ENCODE peak calls at places on chromosome 10, in seven cellular contexts. One of them, this sample, is unnamed.

GRCh38 chr10:113555751-113556150 is 2.9 kb downstream of the HABP2 start:
- DNase-seq in non-pigmented ciliary epithelial cell: no peak
- DNase-seq in kidney tubule cell: no peak
- DNase-seq in Right ventricle myocardium superior: no peak
- DNase-seq in ELR: no peak
- DNase-seq in G401: no peak
- DNase-seq in NCI-H2029: no peak
- DNase-seq in this sample: no peak

GRCh38 chr10:17026686-17027485 is 102.7 kb downstream of the CUBN start:
- DNase-seq in non-pigmented ciliary epithelial cell: no peak
- DNase-seq in kidney tubule cell: no peak
- DNase-seq in Right ventricle myocardium superior: no peak
- DNase-seq in ELR: peak; percentile 92
- DNase-seq in G401: no peak
- DNase-seq in NCI-H2029: no peak
- DNase-seq in this sample: no peak

GRCh38 chr10:104049497-104050250 is 36.0 kb downstream of the COL17A1 start:
- DNase-seq in non-pigmented ciliary epithelial cell: no peak
- DNase-seq in kidney tubule cell: peak; percentile 82
- DNase-seq in Right ventricle myocardium superior: no peak
- DNase-seq in ELR: peak; percentile 88
- DNase-seq in G401: no peak
- DNase-seq in NCI-H2029: no peak
- DNase-seq in this sample: no peak

GRCh38 chr10:16948335-16948734 is 131.1 kb upstream of the RSU1 start:
- DNase-seq in non-pigmented ciliary epithelial cell: no peak
- DNase-seq in kidney tubule cell: no peak
- DNase-seq in Right ventricle myocardium superior: no peak
- DNase-seq in ELR: no peak
- DNase-seq in G401: no peak
- DNase-seq in NCI-H2029: no peak
- DNase-seq in this sample: no peak

GRCh38 chr10:132522521-132523411 is 14.8 kb upstream of the INPP5A start:
- DNase-seq in non-pigmented ciliary epithelial cell: no peak
- DNase-seq in kidney tubule cell: no peak
- DNase-seq in Right ventricle myocardium superior: peak; percentile 20
- DNase-seq in ELR: no peak
- DNase-seq in G401: no peak
- DNase-seq in NCI-H2029: no peak
- DNase-seq in this sample: no peak

GRCh38 chr10:122286872-122287271 is 15.8 kb downstream of the BTBD16 start:
- DNase-seq in non-pigmented ciliary epithelial cell: peak; percentile 67
- DNase-seq in kidney tubule cell: peak; percentile 52
- DNase-seq in Right ventricle myocardium superior: no peak
- DNase-seq in ELR: peak; percentile 86
- DNase-seq in G401: peak; percentile 10
- DNase-seq in NCI-H2029: no peak
- DNase-seq in this sample: peak; percentile 12

GRCh38 chr10:58932821-58933314 is 243.6 kb upstream of the PHYHIPL start:
- DNase-seq in non-pigmented ciliary epithelial cell: no peak
- DNase-seq in kidney tubule cell: no peak
- DNase-seq in Right ventricle myocardium superior: no peak
- DNase-seq in ELR: peak; percentile 83
- DNase-seq in G401: no peak
- DNase-seq in NCI-H2029: no peak
- DNase-seq in this sample: no peak

GRCh38 chr10:27285093-27285492 is 44.5 kb upstream of the ACBD5 start:
- DNase-seq in non-pigmented ciliary epithelial cell: no peak
- DNase-seq in kidney tubule cell: peak; percentile 10
- DNase-seq in Right ventricle myocardium superior: no peak
- DNase-seq in ELR: peak; percentile 28
- DNase-seq in G401: peak; percentile 2
- DNase-seq in NCI-H2029: no peak
- DNase-seq in this sample: no peak

GRCh38 chr10:30027057-30028005 is 32.1 kb downstream of the JCAD start:
- DNase-seq in non-pigmented ciliary epithelial cell: no peak
- DNase-seq in kidney tubule cell: peak; percentile 77
- DNase-seq in Right ventricle myocardium superior: peak; percentile 71
- DNase-seq in ELR: no peak
- DNase-seq in G401: peak; percentile 6
- DNase-seq in NCI-H2029: peak; percentile 45
- DNase-seq in this sample: no peak

GRCh38 chr10:70799124-70799523 is 13.9 kb upstream of the TBATA start:
- DNase-seq in non-pigmented ciliary epithelial cell: no peak
- DNase-seq in kidney tubule cell: no peak
- DNase-seq in Right ventricle myocardium superior: no peak
- DNase-seq in ELR: peak; percentile 15
- DNase-seq in G401: no peak
- DNase-seq in NCI-H2029: no peak
- DNase-seq in this sample: no peak

GRCh38 chr10:120946497-120946896 is 95.3 kb downstream of the WDR11 start:
- DNase-seq in non-pigmented ciliary epithelial cell: no peak
- DNase-seq in kidney tubule cell: no peak
- DNase-seq in Right ventricle myocardium superior: no peak
- DNase-seq in ELR: no peak
- DNase-seq in G401: no peak
- DNase-seq in NCI-H2029: no peak
- DNase-seq in this sample: no peak

GRCh38 chr10:7874864-7875263 is 56.6 kb downstream of the TAF3 start:
- DNase-seq in non-pigmented ciliary epithelial cell: no peak
- DNase-seq in kidney tubule cell: no peak
- DNase-seq in Right ventricle myocardium superior: no peak
- DNase-seq in ELR: no peak
- DNase-seq in G401: no peak
- DNase-seq in NCI-H2029: no peak
- DNase-seq in this sample: no peak

GRCh38 chr10:104835422-104835821 is 194.3 kb downstream of the SORCS3 start:
- DNase-seq in non-pigmented ciliary epithelial cell: no peak
- DNase-seq in kidney tubule cell: no peak
- DNase-seq in Right ventricle myocardium superior: no peak
- DNase-seq in ELR: no peak
- DNase-seq in G401: peak; percentile 2
- DNase-seq in NCI-H2029: no peak
- DNase-seq in this sample: no peak

GRCh38 chr10:74419491-74420466 is 268.8 kb downstream of the ADK start:
- DNase-seq in non-pigmented ciliary epithelial cell: no peak
- DNase-seq in kidney tubule cell: peak; percentile 18
- DNase-seq in Right ventricle myocardium superior: no peak
- DNase-seq in ELR: peak; percentile 56
- DNase-seq in G401: peak; percentile 30
- DNase-seq in NCI-H2029: no peak
- DNase-seq in this sample: no peak

GRCh38 chr10:5360318-5360915 is 4.3 kb upstream of the UCN3 start:
- DNase-seq in non-pigmented ciliary epithelial cell: no peak
- DNase-seq in kidney tubule cell: no peak
- DNase-seq in Right ventricle myocardium superior: no peak
- DNase-seq in ELR: no peak
- DNase-seq in G401: no peak
- DNase-seq in NCI-H2029: no peak
- DNase-seq in this sample: no peak

GRCh38 chr10:14712991-14713422 is 61.7 kb downstream of the FAM107B start:
- DNase-seq in non-pigmented ciliary epithelial cell: peak; percentile 66
- DNase-seq in kidney tubule cell: no peak
- DNase-seq in Right ventricle myocardium superior: no peak
- DNase-seq in ELR: peak; percentile 11
- DNase-seq in G401: no peak
- DNase-seq in NCI-H2029: no peak
- DNase-seq in this sample: no peak

GRCh38 chr10:49615213-49615612 is 1.4 kb downstream of the CHAT start:
- DNase-seq in non-pigmented ciliary epithelial cell: no peak
- DNase-seq in kidney tubule cell: no peak
- DNase-seq in Right ventricle myocardium superior: no peak
- DNase-seq in ELR: no peak
- DNase-seq in G401: no peak
- DNase-seq in NCI-H2029: no peak
- DNase-seq in this sample: no peak

GRCh38 chr10:119872610-119872859 is at the start of gene MCMBP:
- DNase-seq in non-pigmented ciliary epithelial cell: no peak
- DNase-seq in kidney tubule cell: no peak
- DNase-seq in Right ventricle myocardium superior: no peak
- DNase-seq in ELR: no peak
- DNase-seq in G401: no peak
- DNase-seq in NCI-H2029: no peak
- DNase-seq in this sample: no peak

This sample was measured in cerebellum.